ENCODE peak calls at places on chromosome 10, in four cellular contexts. S is A549; M is T1000; P is activated CD4-positive, alpha-beta T cell treated with anti-CD3 and anti-CD28 coated beads, Interleukin-2, amount 50 U/mL, for 1 hour. G is an unnamed sample.

GRCh38 chr10:86226801-86227201 is 139.8 kb downstream of the GRID1 start:
- DNase-seq in S (no peak), M (no peak), P (no peak), G (no peak)

GRCh38 chr10:61754553-61755540 is 92.1 kb downstream of the CABCOCO1 start:
- DNase-seq in S (no peak), M (no peak), P (no peak), G (no peak)

GRCh38 chr10:130079614-130080460 is 30.8 kb downstream of the C10orf143 start:
- DNase-seq in S (no peak), M (no peak), P (no peak), G (no peak)

GRCh38 chr10:21336476-21337170 is 188.9 kb downstream of the SKIDA1 start:
- DNase-seq in S (peak), M (peak), P (no peak), G (no peak)

GRCh38 chr10:43043773-43044394 is 33.0 kb upstream of the RET start:
- DNase-seq in S (no peak), M (no peak), P (no peak), G (no peak)

GRCh38 chr10:132873395-132873794 is 69.0 kb downstream of the CFAP46 start:
- DNase-seq in S (no peak), M (no peak), P (no peak), G (no peak)

GRCh38 chr10:5545778-5546710 is 21.3 kb downstream of the CALML3 start:
- DNase-seq in S (peak), M (peak), P (no peak), G (no peak)

GRCh38 chr10:29470843-29471482 is 163.8 kb downstream of the SVIL start:
- DNase-seq in S (no peak), M (no peak), P (no peak), G (no peak)

GRCh38 chr10:126104767-126105166 is 208.4 kb downstream of the FANK1 start:
- DNase-seq in S (no peak), M (no peak), P (no peak), G (no peak)

GRCh38 chr10:4686644-4686996 is 139.4 kb upstream of the AKR1E2 start:
- DNase-seq in S (peak), M (no peak), P (no peak), G (no peak)

GRCh38 chr10:33460461-33461294 is 126.2 kb upstream of the NRP1 start:
- DNase-seq in S (no peak), M (no peak), P (no peak), G (no peak)

GRCh38 chr10:126674741-126675515 is 4.4 kb upstream of the C10orf90 start:
- DNase-seq in S (no peak), M (no peak), P (no peak), G (no peak)

GRCh38 chr10:92238586-92239098 is 52.2 kb downstream of the CPEB3 start:
- DNase-seq in S (peak), M (no peak), P (no peak), G (no peak)

GRCh38 chr10:79250259-79250658 is 97.0 kb upstream of the PPIF start:
- DNase-seq in S (no peak), M (no peak), P (no peak), G (no peak)

GRCh38 chr10:131888186-131888604 is 12.6 kb upstream of the PPP2R2D start:
- DNase-seq in S (no peak), M (peak), P (no peak), G (no peak)

GRCh38 chr10:124614003-124614659 is 130.0 kb downstream of the FAM53B start:
- DNase-seq in S (no peak), M (no peak), P (no peak), G (no peak)

GRCh38 chr10:115417585-115418265 is 324.6 kb downstream of the ATRNL1 start:
- DNase-seq in S (peak), M (no peak), P (no peak), G (peak)

GRCh38 chr10:88032566-88032965 is 169.1 kb downstream of the PTEN start:
- DNase-seq in S (no peak), M (no peak), P (no peak), G (no peak)

GRCh38 chr10:11521860-11522259 is 89.6 kb downstream of the USP6NL start:
- DNase-seq in S (no peak), M (no peak), P (no peak), G (no peak)

GRCh38 chr10:72329290-72330058 is 25.2 kb downstream of the DNAJB12 start:
- DNase-seq in S (no peak), M (no peak), P (no peak), G (no peak)

GRCh38 chr10:3217301-3217700 is 44.7 kb upstream of the PITRM1 start:
- DNase-seq in S (no peak), M (no peak), P (no peak), G (no peak)

GRCh38 chr10:110364531-110364937 is 59.8 kb upstream of the SMNDC1 start:
- DNase-seq in S (no peak), M (no peak), P (no peak), G (no peak)

GRCh38 chr10:117165557-117166419 is 27.7 kb upstream of the VAX1 start:
- DNase-seq in S (peak), M (no peak), P (peak), G (no peak)

GRCh38 chr10:102395677-102396197 is at the start of gene NFKB2:
- DNase-seq in S (no peak), M (no peak), P (no peak), G (no peak)

GRCh38 chr10:42926831-42927230 is 144.2 kb downstream of the BMS1 start:
- DNase-seq in S (no peak), M (no peak), P (no peak), G (no peak)

GRCh38 chr10:60611291-60611747 is 167.0 kb upstream of the CDK1 start:
- DNase-seq in S (peak), M (peak), P (no peak), G (peak)

GRCh38 chr10:5477948-5478693 is 21.2 kb downstream of the CALML5 start:
- DNase-seq in S (no peak), M (no peak), P (no peak), G (no peak)

GRCh38 chr10:30455816-30456215 is 21.8 kb downstream of the MAP3K8 start:
- DNase-seq in S (no peak), M (no peak), P (no peak), G (no peak)

GRCh38 chr10:1660386-1660785 is 76.9 kb downstream of the ADARB2 start:
- DNase-seq in S (no peak), M (no peak), P (no peak), G (no peak)

GRCh38 chr10:101292194-101293006 is 61.6 kb upstream of the BTRC start:
- DNase-seq in S (no peak), M (no peak), P (no peak), G (no peak)

GRCh38 chr10:99395750-99396445 is 34.5 kb downstream of the GOT1 start:
- DNase-seq in S (no peak), M (peak), P (no peak), G (no peak)

GRCh38 chr10:99834410-99834809 is 52.0 kb downstream of the ABCC2 start:
- DNase-seq in S (peak), M (peak), P (no peak), G (no peak)

GRCh38 chr10:73838008-73838567 is 26.7 kb upstream of the NDST2 start:
- DNase-seq in S (no peak), M (no peak), P (no peak), G (no peak)

GRCh38 chr10:89147256-89147655 is 59.9 kb downstream of the CH25H start:
- DNase-seq in S (no peak), M (peak), P (no peak), G (no peak)

GRCh38 chr10:91779011-91779605 is 19.1 kb upstream of the TNKS2 start:
- DNase-seq in S (no peak), M (no peak), P (no peak), G (no peak)

GRCh38 chr10:31929260-31929985 is 792 bp upstream of the ARHGAP12 start:
- DNase-seq in S (peak), M (no peak), P (no peak), G (no peak)

GRCh38 chr10:79243211-79244067 is 103.8 kb upstream of the PPIF start:
- DNase-seq in S (no peak), M (no peak), P (peak), G (no peak)

GRCh38 chr10:21114683-21115082 is 217.6 kb upstream of the NEBL start:
- DNase-seq in S (no peak), M (no peak), P (no peak), G (no peak)

GRCh38 chr10:102769375-102770107 is 25.8 kb downstream of the WBP1L start:
- DNase-seq in S (peak), M (no peak), P (no peak), G (peak)

GRCh38 chr10:13337827-13338196 is 10.3 kb downstream of the SEPHS1 start:
- DNase-seq in S (no peak), M (no peak), P (no peak), G (no peak)

G was measured in Panc1.